ENCODE peak calls at places on chromosomes 2 and 18, in nine cellular contexts. O is PC-3; K is GM10248; I is renal cortical epithelial cell; E is amniotic stem cell; Q is cardiac muscle cell; H is HFF-Myc; V is ELR; Z is activated CD4-positive, alpha-beta T cell treated with anti-CD3 and anti-CD28 coated beads, Interleukin-2, amount 50 U/mL, for 4 hours. S is an unnamed sample.

GRCh38 chr2:98563394-98563793 is 44.9 kb downstream of the COA5 start:
- DNase-seq in O (no peak), K (no peak), I (no peak), E (no peak), Q (no peak), H (no peak), V (no peak), Z (no peak), S (no peak)

GRCh38 chr18:76373297-76373696 is 121.7 kb downstream of the ZNF516 start:
- DNase-seq in O (peak), K (no peak), I (no peak), E (no peak), Q (no peak), H (no peak), V (no peak), Z (no peak), S (no peak)

GRCh38 chr2:98935111-98935770 is 784 bp downstream of the CRACDL start:
- DNase-seq in O (peak), K (no peak), I (peak), E (no peak), Q (no peak), H (no peak), V (no peak), Z (no peak), S (no peak)

GRCh38 chr2:159046966-159047365 is 78.5 kb downstream of the TANC1 start:
- DNase-seq in O (peak), K (no peak), I (no peak), E (no peak), Q (no peak), H (no peak), V (no peak), Z (no peak), S (no peak)

GRCh38 chr2:71589763-71590162 is 136.4 kb downstream of the DYSF start:
- DNase-seq in O (no peak), K (no peak), I (no peak), E (no peak), Q (peak), H (no peak), V (no peak), Z (no peak), S (no peak)

GRCh38 chr2:66559672-66560071 is 124.7 kb downstream of the MEIS1 start:
- DNase-seq in O (peak), K (no peak), I (no peak), E (no peak), Q (no peak), H (no peak), V (no peak), Z (no peak), S (no peak)

GRCh38 chr2:68653034-68653433 is 9.7 kb downstream of the PROKR1 start:
- DNase-seq in O (no peak), K (no peak), I (no peak), E (no peak), Q (no peak), H (no peak), V (no peak), Z (no peak), S (no peak)

GRCh38 chr18:31511098-31511497 is 13.1 kb downstream of the DSG2 start:
- DNase-seq in O (no peak), K (no peak), I (no peak), E (no peak), Q (no peak), H (no peak), V (no peak), Z (no peak), S (no peak)

GRCh38 chr18:13573750-13574149 is 152.6 kb downstream of the FAM210A start:
- DNase-seq in O (no peak), K (no peak), I (no peak), E (no peak), Q (no peak), H (no peak), V (no peak), Z (no peak), S (no peak)

GRCh38 chr2:203998195-203998804 is 61.7 kb downstream of the ICOS start:
- DNase-seq in O (peak), K (no peak), I (peak), E (no peak), Q (no peak), H (no peak), V (no peak), Z (no peak), S (no peak)

GRCh38 chr2:15302154-15302553 is 259.0 kb downstream of the NBAS start:
- DNase-seq in O (no peak), K (no peak), I (no peak), E (no peak), Q (no peak), H (peak), V (no peak), Z (no peak), S (no peak)

GRCh38 chr18:42038936-42039335 is 83.9 kb downstream of the PIK3C3 start:
- DNase-seq in O (no peak), K (no peak), I (peak), E (peak), Q (no peak), H (peak), V (peak), Z (no peak), S (no peak)

GRCh38 chr2:112904883-112905282 is 6.1 kb upstream of the IL37 start:
- DNase-seq in O (no peak), K (no peak), I (no peak), E (no peak), Q (no peak), H (no peak), V (no peak), Z (no peak), S (no peak)

GRCh38 chr2:210599476-210599875 is 43.1 kb downstream of the CPS1 start:
- DNase-seq in O (no peak), K (no peak), I (no peak), E (no peak), Q (no peak), H (no peak), V (no peak), Z (no peak), S (no peak)

GRCh38 chr2:168348076-168348475 is 100.7 kb upstream of the STK39 start:
- DNase-seq in O (peak), K (peak), I (peak), E (no peak), Q (peak), H (peak), V (peak), Z (no peak), S (peak)

GRCh38 chr18:11377766-11378540 is 228.6 kb upstream of the PIEZO2 start:
- DNase-seq in O (no peak), K (no peak), I (no peak), E (no peak), Q (no peak), H (no peak), V (no peak), Z (no peak), S (no peak)

GRCh38 chr2:44171018-44171417 is 2.3 kb downstream of the PPM1B start:
- DNase-seq in O (peak), K (no peak), I (peak), E (no peak), Q (no peak), H (no peak), V (peak), Z (no peak), S (no peak)

GRCh38 chr2:238939521-238940403 is 91.9 kb downstream of the TWIST2 start:
- DNase-seq in O (no peak), K (no peak), I (no peak), E (no peak), Q (no peak), H (no peak), V (no peak), Z (no peak), S (no peak)

GRCh38 chr2:215886026-215886425 is 127.3 kb downstream of the MREG start:
- DNase-seq in O (no peak), K (no peak), I (no peak), E (no peak), Q (no peak), H (no peak), V (no peak), Z (no peak), S (no peak)

GRCh38 chr2:9165625-9166024 is 41.0 kb upstream of the ASAP2 start:
- DNase-seq in O (peak), K (no peak), I (no peak), E (no peak), Q (no peak), H (no peak), V (peak), Z (no peak), S (no peak)

GRCh38 chr2:165067958-165068612 is 112.8 kb upstream of the SLC38A11 start:
- DNase-seq in O (peak), K (no peak), I (peak), E (no peak), Q (peak), H (peak), V (peak), Z (no peak), S (no peak)

GRCh38 chr2:139122711-139123158 is 342.5 kb upstream of the NXPH2 start:
- DNase-seq in O (peak), K (no peak), I (peak), E (no peak), Q (no peak), H (no peak), V (peak), Z (no peak), S (peak)

GRCh38 chr18:9536354-9537152 is 61.2 kb downstream of the RALBP1 start:
- DNase-seq in O (peak), K (no peak), I (no peak), E (no peak), Q (no peak), H (no peak), V (peak), Z (no peak), S (no peak)

GRCh38 chr2:18924905-18925691 is 335.7 kb upstream of the NT5C1B start:
- DNase-seq in O (peak), K (no peak), I (peak), E (no peak), Q (no peak), H (no peak), V (peak), Z (no peak), S (peak)

GRCh38 chr2:130845507-130846085 is 8.9 kb downstream of the ARHGEF4 start:
- DNase-seq in O (peak), K (no peak), I (no peak), E (no peak), Q (no peak), H (no peak), V (peak), Z (no peak), S (no peak)

GRCh38 chr18:11159844-11160243 is 10.5 kb upstream of the PIEZO2 start:
- DNase-seq in O (no peak), K (no peak), I (no peak), E (no peak), Q (no peak), H (no peak), V (no peak), Z (no peak), S (no peak)

GRCh38 chr2:217893440-217893839 is 109.4 kb downstream of the TNS1 start:
- DNase-seq in O (no peak), K (no peak), I (no peak), E (no peak), Q (no peak), H (no peak), V (no peak), Z (no peak), S (no peak)

S was measured in HTR-8/SVneo.